ENCODE peak calls at places on chromosomes 7 and 10, in eight cellular contexts. I, H, S, B, D, J, R and Z are unnamed samples.

GRCh38 chr7:103073989-103074518 is 542 bp downstream of the FBXL13 start:
- DNase-seq in I (peak), H (no peak), S (no peak), B (no peak), D (no peak), J (no peak), R (no peak), Z (peak)

GRCh38 chr10:110919349-110919931 is at the start of gene SHOC2:
- DNase-seq in I (no peak), H (peak), S (peak), B (peak), D (peak), J (no peak), R (peak), Z (no peak)

GRCh38 chr10:80133221-80133620 is 691 bp downstream of the PLAC9 start:
- DNase-seq in I (no peak), H (no peak), S (peak), B (no peak), D (peak), J (no peak), R (no peak), Z (peak)

GRCh38 chr7:95427123-95427522 is 7.7 kb downstream of the PON2 start:
- DNase-seq in I (no peak), H (no peak), S (no peak), B (no peak), D (no peak), J (no peak), R (no peak), Z (no peak)

GRCh38 chr7:8724080-8724718 is 290.8 kb downstream of the NXPH1 start:
- DNase-seq in I (no peak), H (peak), S (no peak), B (peak), D (no peak), J (no peak), R (no peak), Z (no peak)

GRCh38 chr7:104814126-104814525 is 199.9 kb upstream of the KMT2E start:
- DNase-seq in I (no peak), H (no peak), S (no peak), B (no peak), D (no peak), J (no peak), R (no peak), Z (no peak)

GRCh38 chr7:134327896-134328295 is 11.2 kb upstream of the SLC35B4 start:
- DNase-seq in I (peak), H (peak), S (no peak), B (peak), D (no peak), J (peak), R (no peak), Z (peak)

GRCh38 chr7:147249956-147250355 is 1133.4 kb downstream of the CNTNAP2 start:
- DNase-seq in I (no peak), H (no peak), S (no peak), B (no peak), D (no peak), J (no peak), R (no peak), Z (no peak)

GRCh38 chr10:18179901-18180300 is 39.7 kb downstream of the CACNB2 start:
- DNase-seq in I (peak), H (no peak), S (peak), B (no peak), D (no peak), J (no peak), R (no peak), Z (peak)

GRCh38 chr7:116341222-116341907 is 131.0 kb downstream of the TES start:
- DNase-seq in I (no peak), H (no peak), S (no peak), B (no peak), D (no peak), J (no peak), R (no peak), Z (no peak)

GRCh38 chr7:152674860-152675760 is 831 bp downstream of the XRCC2 start:
- DNase-seq in I (peak), H (peak), S (no peak), B (peak), D (no peak), J (no peak), R (no peak), Z (peak)

GRCh38 chr10:32983333-32983909 is 25.4 kb upstream of the ITGB1 start:
- DNase-seq in I (peak), H (peak), S (no peak), B (no peak), D (no peak), J (no peak), R (no peak), Z (peak)

GRCh38 chr7:155467846-155468821 is 10.2 kb downstream of the EN2 start:
- DNase-seq in I (no peak), H (no peak), S (no peak), B (no peak), D (no peak), J (no peak), R (no peak), Z (no peak)

GRCh38 chr7:19519443-19519977 is 189.3 kb downstream of the POLR1F start:
- DNase-seq in I (peak), H (no peak), S (no peak), B (no peak), D (no peak), J (no peak), R (no peak), Z (no peak)

GRCh38 chr10:3406556-3406955 is 234.0 kb upstream of the PITRM1 start:
- DNase-seq in I (no peak), H (no peak), S (no peak), B (no peak), D (no peak), J (no peak), R (no peak), Z (no peak)

GRCh38 chr10:28810062-28810870 is 132.9 kb downstream of the BAMBI start:
- DNase-seq in I (peak), H (no peak), S (no peak), B (no peak), D (no peak), J (no peak), R (no peak), Z (peak)

GRCh38 chr7:52077571-52077970 is 761.0 kb upstream of the COBL start:
- DNase-seq in I (no peak), H (no peak), S (no peak), B (no peak), D (no peak), J (no peak), R (no peak), Z (no peak)

GRCh38 chr7:519429-519973 is at the start of gene PDGFA:
- DNase-seq in I (peak), H (peak), S (no peak), B (no peak), D (no peak), J (peak), R (no peak), Z (peak)

GRCh38 chr7:156566812-156567549 is 73.6 kb upstream of the RNF32 start:
- DNase-seq in I (no peak), H (no peak), S (no peak), B (no peak), D (no peak), J (no peak), R (no peak), Z (no peak)

GRCh38 chr7:34191766-34192550 is 286.6 kb downstream of the BMPER start:
- DNase-seq in I (no peak), H (no peak), S (no peak), B (no peak), D (no peak), J (no peak), R (no peak), Z (peak)

GRCh38 chr10:15245530-15245929 is 77.0 kb upstream of the NMT2 start:
- DNase-seq in I (no peak), H (peak), S (no peak), B (no peak), D (no peak), J (peak), R (no peak), Z (no peak)

GRCh38 chr7:35993663-35994622 is 159.1 kb upstream of the EEPD1 start:
- DNase-seq in I (peak), H (no peak), S (no peak), B (no peak), D (no peak), J (no peak), R (no peak), Z (peak)

GRCh38 chr10:116741391-116742351 is 695 bp downstream of the HSPA12A start:
- DNase-seq in I (no peak), H (no peak), S (peak), B (no peak), D (no peak), J (no peak), R (no peak), Z (peak)

GRCh38 chr7:137987968-137988367 is 13.9 kb downstream of the CREB3L2 start:
- DNase-seq in I (no peak), H (peak), S (no peak), B (no peak), D (no peak), J (no peak), R (no peak), Z (no peak)

GRCh38 chr7:148318092-148318756 is 272.3 kb upstream of the C7orf33 start:
- DNase-seq in I (no peak), H (no peak), S (no peak), B (no peak), D (no peak), J (no peak), R (no peak), Z (no peak)

GRCh38 chr7:106866298-106867281 is 1.5 kb downstream of the PIK3CG start:
- DNase-seq in I (no peak), H (no peak), S (no peak), B (no peak), D (no peak), J (no peak), R (no peak), Z (no peak)

GRCh38 chr7:154096-154835 is 38.1 kb upstream of the FAM20C start:
- DNase-seq in I (no peak), H (no peak), S (no peak), B (no peak), D (no peak), J (no peak), R (no peak), Z (no peak)

GRCh38 chr10:92822964-92823363 is 25.4 kb upstream of the EXOC6 start:
- DNase-seq in I (peak), H (no peak), S (no peak), B (no peak), D (no peak), J (no peak), R (no peak), Z (peak)

GRCh38 chr10:63738410-63738809 is 217.2 kb downstream of the REEP3 start:
- DNase-seq in I (peak), H (no peak), S (no peak), B (no peak), D (no peak), J (no peak), R (no peak), Z (peak)

GRCh38 chr7:46767071-46767470 is 814.8 kb downstream of the TNS3 start:
- DNase-seq in I (no peak), H (no peak), S (no peak), B (no peak), D (no peak), J (no peak), R (no peak), Z (no peak)

GRCh38 chr7:132575336-132575986 is 809 bp downstream of the PLXNA4 start:
- DNase-seq in I (peak), H (peak), S (peak), B (peak), D (peak), J (no peak), R (no peak), Z (peak)

GRCh38 chr7:89607797-89608196 is 546.5 kb upstream of the STEAP1 start:
- DNase-seq in I (no peak), H (peak), S (no peak), B (no peak), D (no peak), J (no peak), R (no peak), Z (no peak)

GRCh38 chr7:14850039-14850438 is 52.5 kb downstream of the DGKB start:
- DNase-seq in I (peak), H (no peak), S (no peak), B (no peak), D (no peak), J (no peak), R (no peak), Z (peak)